ENCODE peak calls at places on chromosomes 1 and 21, in seven cellular contexts. D is endothelial cell of umbilical vein, F is GM10248, S is germinal center, R is sigmoid colon, U is globus pallidus, O is HEK293T. L is an unnamed sample.
A peak's percentile ranks its signal among the peaks of the same experiment; 100 is the strongest.

GRCh38 chr1:183277821-183278735 is 92.0 kb downstream of the LAMC2 start:
- DNase-seq in D (no peak), F (no peak), S (no peak), R (no peak), U (no peak), O (no peak), L (no peak)

GRCh38 chr1:206600527-206600926 is 11.7 kb downstream of the EIF2D start:
- DNase-seq in D (no peak), F (no peak), S (no peak), R (no peak), U (no peak), O (no peak), L (no peak)

GRCh38 chr1:61253912-61254628 is 171.7 kb downstream of the NFIA start:
- DNase-seq in D (no peak), F (no peak), S (no peak), R (no peak), U (no peak), O (no peak), L (no peak)

GRCh38 chr21:21997390-21998333 is 999.5 kb downstream of the NCAM2 start:
- DNase-seq in D (no peak), F (no peak), S (no peak), R (no peak), U (no peak), O (no peak), L (no peak)

GRCh38 chr1:53498555-53499142 is 39.5 kb downstream of the DMRTB1 start:
- DNase-seq in D (no peak), F (no peak), S (no peak), R (no peak), U (no peak), O (no peak), L (no peak)

GRCh38 chr1:107058245-107059032 is 2.0 kb downstream of the PRMT6 start:
- DNase-seq in D (no peak), F (peak; percentile 30), S (peak; percentile 6), R (no peak), U (no peak), O (no peak), L (no peak)

GRCh38 chr1:244069499-244069898 is 18.4 kb downstream of the ZBTB18 start:
- DNase-seq in D (no peak), F (no peak), S (no peak), R (no peak), U (no peak), O (no peak), L (no peak)

GRCh38 chr1:70499695-70500094 is 88.6 kb downstream of the CTH start:
- DNase-seq in D (no peak), F (no peak), S (no peak), R (no peak), U (no peak), O (no peak), L (no peak)

GRCh38 chr1:205658943-205659581 is 21.2 kb downstream of the SLC45A3 start:
- DNase-seq in D (peak; percentile 70), F (peak; percentile 89), S (peak; percentile 89), R (peak; percentile 88), U (peak; percentile 85), O (peak; percentile 92), L (peak; percentile 89)

GRCh38 chr1:228009116-228009827 is 2.5 kb downstream of the WNT3A start:
- DNase-seq in D (no peak), F (peak; percentile 28), S (no peak), R (peak; percentile 26), U (no peak), O (peak; percentile 12), L (peak; percentile 55)

GRCh38 chr1:169346036-169346589 is 21.5 kb downstream of the NME7 start:
- DNase-seq in D (no peak), F (no peak), S (no peak), R (no peak), U (no peak), O (no peak), L (no peak)

GRCh38 chr1:242425232-242425631 is 99.3 kb downstream of the PLD5 start:
- DNase-seq in D (no peak), F (no peak), S (no peak), R (no peak), U (no peak), O (no peak), L (no peak)

GRCh38 chr1:153617677-153618076 is 1.6 kb upstream of the S100A14 start:
- DNase-seq in D (peak; percentile 57), F (peak; percentile 34), S (peak; percentile 60), R (peak; percentile 90), U (no peak), O (no peak), L (no peak)

GRCh38 chr1:236141447-236142357 is 637 bp upstream of the GPR137B start:
- DNase-seq in D (peak; percentile 62), F (peak; percentile 58), S (peak; percentile 75), R (no peak), U (peak; percentile 45), O (peak; percentile 64), L (no peak)

GRCh38 chr1:159132271-159132881 is 39.0 kb upstream of the CADM3 start:
- DNase-seq in D (peak; percentile 68), F (peak; percentile 59), S (peak; percentile 70), R (peak; percentile 66), U (peak; percentile 41), O (peak; percentile 70), L (peak; percentile 78)